ENCODE peak calls at places on chromosomes 16 and 17, in ten cellular contexts. L, C, N, W, K, Y, A, V, T and X are unnamed samples.
A peak's percentile ranks its signal among the peaks of the same experiment; 100 is the strongest.

GRCh38 chr17:1834378-1835149 is 4.8 kb downstream of the RPA1 start:
- DNase-seq in L (no peak), C (no peak), N (no peak), W (no peak), K (no peak), Y (no peak), A (no peak), V (no peak), T (no peak), X (no peak)

GRCh38 chr17:81656835-81657234 is 493 bp upstream of the PDE6G start:
- DNase-seq in L (no peak), C (no peak), N (no peak), W (no peak), K (no peak), Y (no peak), A (no peak), V (no peak), T (no peak), X (no peak)

GRCh38 chr17:19482571-19482970 is 51.1 kb upstream of the SLC47A1 start:
- DNase-seq in L (no peak), C (no peak), N (no peak), W (no peak), K (no peak), Y (no peak), A (no peak), V (no peak), T (no peak), X (peak; percentile 49)

GRCh38 chr16:15961060-15961511 is 11.7 kb downstream of the ABCC1 start:
- DNase-seq in L (no peak), C (no peak), N (no peak), W (peak; percentile 56), K (no peak), Y (peak; percentile 77), A (no peak), V (no peak), T (no peak), X (no peak)

GRCh38 chr16:27232061-27232841 is 28.9 kb downstream of the KDM8 start:
- DNase-seq in L (no peak), C (no peak), N (no peak), W (no peak), K (no peak), Y (no peak), A (no peak), V (peak; percentile 78), T (no peak), X (no peak)

GRCh38 chr17:37358098-37358829 is 17.5 kb upstream of the C17orf78 start:
- DNase-seq in L (peak; percentile 39), C (no peak), N (peak; percentile 56), W (peak; percentile 27), K (peak; percentile 58), Y (peak; percentile 58), A (peak; percentile 37), V (peak; percentile 77), T (no peak), X (peak; percentile 47)

GRCh38 chr16:19737306-19737975 is 19.4 kb downstream of the IQCK start:
- DNase-seq in L (no peak), C (no peak), N (no peak), W (no peak), K (no peak), Y (no peak), A (no peak), V (no peak), T (no peak), X (no peak)

GRCh38 chr17:75629157-75629556 is 4.1 kb upstream of the SMIM5 start:
- DNase-seq in L (no peak), C (no peak), N (no peak), W (no peak), K (no peak), Y (no peak), A (no peak), V (no peak), T (no peak), X (no peak)

DNA sequence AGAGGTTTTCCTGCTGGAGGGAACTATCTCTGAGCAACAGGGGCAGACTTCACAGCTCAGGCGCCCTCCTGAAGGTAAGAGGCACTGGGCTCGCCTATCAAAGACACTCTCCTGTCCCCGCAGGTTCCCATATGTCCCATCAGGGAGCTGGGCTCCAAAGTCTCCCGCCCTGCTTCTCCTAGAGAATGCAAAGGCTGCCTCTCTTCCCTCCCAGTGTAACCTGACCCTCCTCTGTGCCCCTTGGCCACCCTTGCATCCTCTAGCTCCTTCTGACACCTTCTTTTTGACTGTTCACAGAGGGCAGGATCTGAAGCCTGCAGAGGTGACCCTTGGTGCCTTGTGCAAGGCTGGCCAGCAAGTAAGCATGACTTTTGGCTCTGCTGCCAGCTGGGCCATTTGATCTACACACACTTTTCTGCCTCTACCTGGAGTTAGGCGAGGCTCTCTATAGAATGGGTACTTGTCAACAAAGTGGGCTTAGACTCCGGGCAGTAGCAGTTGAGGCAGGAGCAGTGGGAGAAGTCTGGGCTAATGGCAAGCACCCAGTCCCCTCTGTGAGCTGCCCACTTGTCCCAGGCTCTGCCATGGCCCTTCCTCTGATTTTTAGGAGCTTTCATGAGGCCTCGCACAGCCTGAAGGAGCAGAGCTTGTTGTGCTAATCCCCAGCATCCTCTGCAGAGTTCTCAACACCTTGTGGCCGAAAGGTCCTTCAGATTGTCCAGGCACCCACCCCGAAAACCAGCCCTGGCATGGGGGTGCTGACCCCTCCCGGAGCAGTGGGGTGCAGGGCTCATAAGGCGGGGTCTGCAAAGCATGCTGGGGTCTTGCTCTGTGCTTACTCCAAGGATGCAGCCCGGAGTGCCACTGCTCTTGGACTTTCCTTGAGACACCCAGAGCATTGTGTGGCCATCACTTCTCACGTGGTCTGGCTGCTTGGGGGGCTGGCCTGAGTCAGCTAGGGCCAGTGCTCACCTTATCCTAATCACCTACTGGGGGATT is 122.9 kb downstream of the METRNL start:
- DNase-seq in L (no peak), C (no peak), N (no peak), W (no peak), K (no peak), Y (no peak), A (no peak), V (peak; percentile 76), T (no peak), X (peak; percentile 10)
- H3K27ac ChIP-seq in L (no peak overlapping the region), C (peak overlapping the region; percentile 86), N (no peak overlapping the region), W (no peak overlapping the region), K (no peak overlapping the region), Y (no peak overlapping the region), A (peak overlapping the region; percentile 98), V (no peak overlapping the region), T (no peak overlapping the region), X (peak overlapping the region; percentile 55)

GRCh38 chr16:71350821-71351557 is 7.5 kb upstream of the CALB2 start:
- DNase-seq in L (no peak), C (no peak), N (no peak), W (no peak), K (no peak), Y (no peak), A (no peak), V (no peak), T (no peak), X (no peak)
- H3K27me3 ChIP-seq in L (no peaks in the 10 kb centered on the region), C (peaks cover 9% of the 10 kb centered on the region), N (no peaks in the 10 kb centered on the region), W (no peaks in the 10 kb centered on the region), K (no peaks in the 10 kb centered on the region), Y (no peaks in the 10 kb centered on the region), A (peaks cover 9% of the 10 kb centered on the region), V (no peaks in the 10 kb centered on the region), T (no peaks in the 10 kb centered on the region), X (no peaks in the 10 kb centered on the region)

DNA sequence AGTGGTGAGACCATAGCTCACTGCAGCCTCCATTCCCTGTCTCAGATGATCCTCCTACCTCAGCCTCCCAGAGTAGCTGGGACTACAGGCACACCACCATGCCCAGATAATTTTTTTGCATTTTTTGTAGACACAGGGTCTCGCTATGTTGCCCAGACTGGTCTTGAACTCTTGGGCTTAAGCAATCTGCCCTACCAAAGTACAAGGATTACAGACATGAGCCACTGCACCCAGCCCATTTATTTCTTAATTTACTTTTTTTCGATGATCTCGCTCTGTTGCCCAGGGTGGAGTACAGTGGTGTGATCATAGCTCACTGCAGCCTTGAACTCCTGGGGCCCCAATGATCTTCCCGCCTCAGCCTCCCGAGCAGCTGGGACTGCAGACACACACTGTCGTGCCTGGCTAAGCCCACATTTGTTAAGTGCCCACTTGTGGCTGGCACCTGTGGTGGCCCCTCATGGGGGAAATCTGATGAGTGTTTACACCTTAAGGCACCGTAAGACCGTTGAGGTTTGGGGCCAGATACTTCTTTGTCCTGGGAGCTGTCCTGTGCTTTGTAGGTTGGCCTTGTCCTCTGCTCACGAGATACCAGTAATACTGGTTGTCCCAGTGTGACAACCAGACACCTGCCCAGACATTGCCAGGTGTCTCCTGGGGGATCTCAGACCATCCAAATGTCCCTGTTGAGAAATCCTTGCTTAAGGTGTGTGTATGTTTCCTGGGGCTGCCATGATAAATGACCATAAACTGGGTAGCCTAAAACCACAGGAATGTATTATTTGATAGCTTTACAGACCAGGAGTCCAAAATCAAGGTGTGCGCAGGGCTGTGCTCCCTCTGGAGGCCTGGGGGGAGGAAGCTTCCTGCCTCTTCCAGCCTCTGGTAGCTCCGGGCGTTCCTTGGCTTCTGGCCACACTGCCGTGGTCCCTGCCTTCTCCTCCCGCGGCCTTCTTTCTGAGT is 141.4 kb upstream of the GSE1 start:
- DNase-seq in L (peak; percentile 61), C (no peak), N (peak; percentile 56), W (no peak), K (no peak), Y (no peak), A (no peak), V (no peak), T (no peak), X (no peak)
- H3K4me1 ChIP-seq in L (peaks cover 7% of the 10 kb centered on the region), C (peaks cover 11% of the 10 kb centered on the region), N (no peaks in the 10 kb centered on the region), W (no peaks in the 10 kb centered on the region), K (peaks cover 6% of the 10 kb centered on the region), Y (no peaks in the 10 kb centered on the region), A (peaks cover 17% of the 10 kb centered on the region), V (no peaks in the 10 kb centered on the region), T (peaks cover 9% of the 10 kb centered on the region), X (no peaks in the 10 kb centered on the region)

GRCh38 chr17:68861602-68862001 is 93.6 kb downstream of the ABCA8 start:
- DNase-seq in L (no peak), C (no peak), N (no peak), W (no peak), K (no peak), Y (no peak), A (no peak), V (no peak), T (no peak), X (no peak)

GRCh38 chr17:68865584-68865983 is 89.6 kb downstream of the ABCA8 start:
- DNase-seq in L (no peak), C (no peak), N (no peak), W (no peak), K (no peak), Y (no peak), A (no peak), V (no peak), T (no peak), X (no peak)

GRCh38 chr17:68867759-68868516 is 87.3 kb downstream of the ABCA8 start:
- DNase-seq in L (no peak), C (no peak), N (no peak), W (no peak), K (no peak), Y (no peak), A (no peak), V (no peak), T (no peak), X (no peak)

GRCh38 chr17:68860941-68861340 is 94.3 kb downstream of the ABCA8 start:
- DNase-seq in L (no peak), C (no peak), N (no peak), W (no peak), K (no peak), Y (no peak), A (no peak), V (no peak), T (no peak), X (no peak)

DNA sequence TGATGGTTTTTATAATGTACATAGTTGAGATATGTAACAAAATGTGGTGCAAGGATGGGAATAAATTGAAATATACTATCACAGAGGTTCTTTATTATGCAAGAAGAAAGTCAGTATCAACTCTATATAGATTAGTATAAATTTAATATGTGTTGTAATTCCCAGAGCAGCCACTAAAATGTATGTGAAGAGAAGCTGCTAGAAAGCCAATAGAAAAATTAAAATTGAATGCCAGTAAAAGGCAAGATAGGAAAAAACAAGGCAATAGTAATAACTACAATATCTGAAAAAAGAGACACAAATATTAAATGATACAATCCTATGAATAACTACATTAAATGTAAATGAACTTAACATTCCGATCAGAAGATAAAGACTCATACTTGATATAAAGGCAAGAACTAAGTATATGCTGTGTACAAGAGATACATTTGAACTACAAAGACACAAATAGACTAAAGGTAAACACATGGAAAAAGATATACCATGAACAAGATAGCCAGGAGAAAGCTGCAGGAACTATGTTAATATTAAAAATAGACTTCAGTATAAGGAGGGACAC is 92.0 kb downstream of the ABCA8 start:
- DNase-seq in L (no peak), C (no peak), N (no peak), W (no peak), K (no peak), Y (no peak), A (no peak), V (no peak), T (no peak), X (no peak)
- H3K27ac ChIP-seq in L (no peak overlapping the region), C (no peak overlapping the region), N (no peak overlapping the region), W (no peak overlapping the region), K (no peak overlapping the region), Y (no peak overlapping the region), A (no peak overlapping the region), V (no peak overlapping the region), T (no peak overlapping the region), X (no peak overlapping the region)